ENCODE peak calls at places on chromosomes 3 and 15, in six cellular contexts. W, E, Y, Q, V and J are unnamed samples.

GRCh38 chr3:52779411-52780297 is 2.3 kb downstream of the ITIH1 start:
- DNase-seq in E (no peak), W (peak; percentile 59), V (no peak), Q (no peak), Y (no peak), J (no peak)

GRCh38 chr15:28942046-28942445 is 56.3 kb downstream of the APBA2 start:
- DNase-seq in E (no peak), Y (no peak), W (no peak), V (no peak), Q (peak; percentile 51), J (no peak)

GRCh38 chr15:78360426-78360825 is 20.3 kb downstream of the CRABP1 start:
- DNase-seq in V (peak; percentile 27), Q (no peak), E (no peak), W (no peak), Y (no peak), J (no peak)

GRCh38 chr15:83061680-83062079 is 5.4 kb downstream of the BTBD1 start:
- DNase-seq in Q (no peak), E (peak; percentile 39), V (no peak), W (no peak), Y (no peak), J (no peak)

GRCh38 chr3:156682491-156682890 is 8.1 kb downstream of the TIPARP start:
- DNase-seq in W (no peak), Q (no peak), E (no peak), V (no peak), Y (no peak), J (no peak)

GRCh38 chr3:16502347-16502908 is 11.1 kb downstream of the RFTN1 start:
- DNase-seq in Y (no peak), W (no peak), E (no peak), V (no peak), Q (no peak), J (no peak)

GRCh38 chr15:56890038-56890437 is 28.4 kb upstream of the TCF12 start:
- DNase-seq in Q (no peak), V (no peak), Y (no peak), E (no peak), W (no peak), J (no peak)

GRCh38 chr3:98553751-98554150 is 22.0 kb downstream of the GPR15 start:
- DNase-seq in E (no peak), Y (no peak), V (no peak), Q (no peak), W (no peak), J (no peak)

GRCh38 chr3:135582800-135583199 is 382.7 kb upstream of the PPP2R3A start:
- DNase-seq in E (no peak), Q (no peak), V (no peak), Y (no peak), W (no peak), J (no peak)

GRCh38 chr3:70281663-70282062 is 30.8 kb downstream of the MDFIC2 start:
- DNase-seq in Y (no peak), Q (no peak), W (no peak), E (peak; percentile 54), V (no peak), J (no peak)

GRCh38 chr15:81380203-81380602 is 6.2 kb upstream of the TMC3 start:
- DNase-seq in E (no peak), Y (no peak), Q (no peak), V (no peak), W (no peak), J (no peak)

GRCh38 chr3:124275421-124275820 is 283.5 kb upstream of the ROPN1 start:
- DNase-seq in Q (no peak), E (no peak), Y (no peak), W (no peak), V (no peak), J (no peak)

GRCh38 chr3:73511555-73511954 is 113.2 kb downstream of the PDZRN3 start:
- DNase-seq in Q (no peak), V (no peak), Y (no peak), W (no peak), E (no peak), J (no peak)

GRCh38 chr3:58568572-58569286 is 8.5 kb downstream of the FAM107A start:
- DNase-seq in Q (peak; percentile 62), W (peak; percentile 61), E (peak; percentile 72), Y (peak; percentile 67), V (peak; percentile 88), J (peak; percentile 75)

GRCh38 chr3:77079988-77080585 is 40.2 kb downstream of the ROBO2 start:
- DNase-seq in Y (no peak), W (no peak), E (no peak), Q (no peak), V (no peak), J (no peak)

GRCh38 chr3:63644212-63644777 is 8.2 kb upstream of the SNTN start:
- DNase-seq in E (no peak), V (no peak), Y (no peak), Q (no peak), W (no peak), J (no peak)

GRCh38 chr3:41200669-41201021 is 1.3 kb downstream of the CTNNB1 start:
- DNase-seq in Q (no peak), E (peak; percentile 70), V (peak; percentile 22), W (no peak), Y (peak; percentile 49), J (no peak)

GRCh38 chr3:157832588-157832987 is 273.6 kb downstream of the SHOX2 start:
- DNase-seq in V (no peak), Q (no peak), E (no peak), Y (no peak), W (no peak), J (no peak)

GRCh38 chr3:24182756-24183155 is 237.7 kb downstream of the NR1D2 start:
- DNase-seq in Q (no peak), E (no peak), V (no peak), W (no peak), Y (no peak), J (no peak)
- TF ChIP-seq CTCF in Q (no peak), E (no peak), V (no peak), W (no peak), Y (no peak), J (no peak)

GRCh38 chr15:32028921-32029320 is 1.4 kb upstream of the CHRNA7 start:
- DNase-seq in E (no peak), W (no peak), Y (no peak), V (peak; percentile 53), Q (no peak), J (no peak)

GRCh38 chr15:32029409-32029861 is 880 bp upstream of the CHRNA7 start:
- DNase-seq in Q (no peak), W (no peak), Y (no peak), E (peak; percentile 1), V (peak; percentile 72), J (peak; percentile 36)

GRCh38 chr15:32033186-32033890 is 3.0 kb downstream of the CHRNA7 start:
- DNase-seq in Q (no peak), Y (no peak), V (no peak), E (no peak), W (no peak), J (no peak)

GRCh38 chr15:32030795-32031194 is 480 bp downstream of the CHRNA7 start:
- DNase-seq in V (peak; percentile 36), Q (no peak), W (no peak), E (peak; percentile 2), Y (no peak), J (no peak)

DNA sequence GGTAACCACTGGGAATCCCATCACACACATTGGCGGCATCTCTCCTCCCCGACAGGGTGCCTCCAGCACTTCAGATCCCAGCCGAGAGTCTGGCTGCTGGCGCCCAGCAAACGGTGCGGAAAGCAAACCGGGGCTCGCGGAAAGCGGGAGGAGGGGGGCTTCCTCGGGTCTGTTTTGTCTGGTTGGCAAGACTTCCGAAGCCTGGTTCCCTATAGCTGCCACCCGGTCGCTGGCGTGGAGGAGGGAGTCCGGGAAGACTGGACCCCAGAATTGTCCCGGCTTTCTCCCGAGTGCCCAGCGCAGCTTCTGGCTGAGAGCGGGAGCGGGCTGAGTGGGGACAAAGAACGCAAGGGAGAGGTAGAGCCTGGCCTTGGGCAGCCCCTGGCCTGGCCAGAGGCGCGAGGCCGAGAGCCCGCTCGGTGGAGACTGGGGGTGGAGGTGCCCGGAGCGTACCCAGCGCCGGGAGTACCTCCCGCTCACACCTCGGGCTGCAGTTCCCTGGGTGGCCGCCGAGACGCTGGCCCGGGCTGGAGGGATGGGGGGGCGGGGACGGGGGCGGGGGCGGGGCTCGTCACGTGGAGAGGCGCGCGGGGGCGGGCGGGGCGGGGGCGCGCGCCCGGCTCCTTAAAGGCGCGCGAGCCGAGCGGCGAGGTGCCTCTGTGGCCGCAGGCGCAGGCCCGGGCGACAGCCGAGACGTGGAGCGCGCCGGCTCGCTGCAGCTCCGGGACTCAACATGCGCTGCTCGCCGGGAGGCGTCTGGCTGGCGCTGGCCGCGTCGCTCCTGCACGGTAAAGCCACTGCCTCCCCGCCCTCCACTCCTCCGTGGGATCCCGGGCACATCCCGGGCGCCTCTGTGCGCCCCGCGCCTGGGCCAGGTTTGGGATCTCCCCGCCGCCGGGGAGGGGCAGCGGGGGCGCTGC is at the start of gene CHRNA7:
- DNase-seq in E (peak; percentile 18), Y (peak; percentile 22), Q (no peak), W (no peak), V (peak; percentile 81), J (peak; percentile 75)
- TF ChIP-seq CTCF in E (peak; percentile 20), Y (no peak), Q (no peak), W (no peak), V (no peak), J (peak; percentile 41)

GRCh38 chr15:100911086-100911485 is 8.1 kb upstream of the LRRK1 start:
- DNase-seq in E (no peak), V (no peak), W (no peak), Y (no peak), Q (no peak), J (no peak)

GRCh38 chr15:100908466-100908865 is 10.7 kb upstream of the LRRK1 start:
- DNase-seq in E (no peak), Q (no peak), W (no peak), V (no peak), Y (no peak), J (no peak)

GRCh38 chr15:100910556-100910955 is 8.6 kb upstream of the LRRK1 start:
- DNase-seq in V (no peak), W (no peak), Q (no peak), E (no peak), Y (no peak), J (no peak)

GRCh38 chr15:100909582-100909981 is 9.6 kb upstream of the LRRK1 start:
- DNase-seq in V (no peak), Q (no peak), W (no peak), Y (no peak), E (no peak), J (no peak)

DNA sequence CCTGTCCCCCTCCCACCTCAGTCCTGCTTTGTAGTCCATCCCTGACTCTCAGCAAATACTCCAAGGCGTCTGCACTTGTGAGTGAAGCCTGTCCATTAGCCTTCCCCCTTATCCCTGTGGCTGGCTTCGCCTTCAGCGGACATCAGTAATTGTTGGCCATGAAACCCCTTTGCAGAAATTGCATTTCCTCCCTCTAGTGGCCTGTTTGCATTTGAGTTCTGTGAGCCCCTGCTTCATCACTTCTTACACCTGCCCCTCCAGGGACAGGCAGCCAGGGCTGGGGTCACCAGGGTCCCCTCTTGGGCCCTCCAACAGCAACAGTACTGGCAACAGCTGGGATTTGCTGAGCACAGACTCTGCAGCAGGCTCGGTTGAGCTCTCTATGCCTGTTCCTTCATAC is 9.0 kb upstream of the LRRK1 start:
- DNase-seq in Y (no peak), V (no peak), E (no peak), W (no peak), Q (no peak), J (no peak)
- TF ChIP-seq CTCF in Y (no peak), V (peak; percentile 31), E (peak; percentile 43), W (no peak), Q (no peak), J (peak; percentile 26)

GRCh38 chr3:147383617-147384016 is 22.7 kb downstream of the ZIC4 start:
- DNase-seq in E (no peak), Y (peak; percentile 17), W (no peak), V (no peak), Q (no peak), J (no peak)
- TF ChIP-seq CTCF in E (peak; percentile 47), Y (no peak), W (no peak), V (peak; percentile 52), Q (no peak), J (peak; percentile 50)